ENCODE peak calls at places on chromosomes 5 and 9, in six cellular contexts. E, H, F, O, P and L are unnamed samples.

GRCh38 chr5:74290634-74291033 is 349.9 kb downstream of the ENC1 start:
- DNase-seq in O (no peak), E (no peak), F (no peak), H (no peak), P (no peak), L (no peak)

GRCh38 chr9:88243736-88244135 is 105.5 kb upstream of the SPATA31C2 start:
- DNase-seq in H (no peak), E (no peak), O (no peak), P (no peak), F (no peak), L (no peak)

GRCh38 chr5:83802686-83803085 is 82.0 kb upstream of the HAPLN1 start:
- DNase-seq in F (no peak), E (no peak), P (no peak), H (no peak), O (no peak), L (no peak)

GRCh38 chr9:124248992-124249391 is 8.8 kb upstream of the NEK6 start:
- DNase-seq in F (no peak), P (no peak), H (no peak), O (no peak), E (no peak), L (no peak)

GRCh38 chr9:22244141-22245011 is 202.2 kb upstream of the DMRTA1 start:
- DNase-seq in F (peak; percentile 25), E (no peak), P (no peak), H (no peak), O (no peak), L (peak; percentile 11)

GRCh38 chr9:89477811-89478583 is 19.9 kb downstream of the SEMA4D start:
- DNase-seq in H (peak; percentile 36), O (no peak), P (no peak), E (no peak), F (no peak), L (peak; percentile 28)

GRCh38 chr5:172647341-172648007 is 6.4 kb downstream of the NEURL1B start:
- DNase-seq in H (no peak), O (no peak), P (no peak), E (no peak), F (no peak), L (no peak)

GRCh38 chr5:140540227-140540626 is 7.2 kb upstream of the EIF4EBP3 start:
- DNase-seq in P (no peak), O (no peak), E (no peak), F (no peak), H (no peak), L (no peak)

GRCh38 chr9:130731355-130731754 is 37.8 kb downstream of the EXOSC2 start:
- DNase-seq in O (no peak), E (no peak), H (no peak), F (no peak), P (no peak), L (no peak)

GRCh38 chr9:114096041-114096511 is 3.0 kb downstream of the KIF12 start:
- DNase-seq in O (no peak), P (no peak), E (no peak), F (no peak), H (no peak), L (no peak)

GRCh38 chr9:107465467-107466451 is 23.8 kb downstream of the KLF4 start:
- DNase-seq in H (no peak), P (no peak), O (no peak), F (peak; percentile 83), E (peak; percentile 81), L (no peak)

GRCh38 chr9:35814106-35814840 is 569 bp downstream of the HINT2 start:
- DNase-seq in O (no peak), P (no peak), E (no peak), H (peak; percentile 14), F (no peak), L (peak; percentile 43)